ENCODE peak calls at places on chromosomes 1 and 21, in nine cellular contexts. R is M059J; U is neural progenitor cell; D is RKO; Y is HTR-8/SVneo; N is NCI-H1436; E is stimulated activated CD4-positive, alpha-beta T cell treated with anti-CD3 and anti-CD28 coated beads, Interleukin-4, amount 100 ng/mL, for 24 hours; P is GM12892; B is nucleus accumbens. K is an unnamed sample.

GRCh38 chr1:177301425-177302124 is 130.8 kb downstream of the BRINP2 start:
- DNase-seq in R (no peak), U (no peak), D (no peak), Y (no peak), N (no peak), E (no peak), P (no peak), B (no peak), K (no peak)

GRCh38 chr1:182248721-182249120 is 142.9 kb downstream of the GLUL start:
- DNase-seq in R (no peak), U (no peak), D (no peak), Y (no peak), N (no peak), E (peak; percentile 30), P (no peak), B (no peak), K (no peak)

GRCh38 chr1:157968951-157969350 is 24.5 kb upstream of the KIRREL1 start:
- DNase-seq in R (peak; percentile 90), U (no peak), D (peak; percentile 90), Y (no peak), N (no peak), E (no peak), P (no peak), B (no peak), K (peak; percentile 82)

GRCh38 chr1:1545946-1546737 is 5.7 kb upstream of the TMEM240 start:
- DNase-seq in R (no peak), U (no peak), D (no peak), Y (no peak), N (no peak), E (no peak), P (no peak), B (no peak), K (no peak)

GRCh38 chr1:228842094-228842775 is 107.0 kb downstream of the RHOU start:
- DNase-seq in R (peak; percentile 82), U (no peak), D (peak; percentile 63), Y (peak; percentile 80), N (no peak), E (no peak), P (no peak), B (peak; percentile 17), K (peak; percentile 70)

GRCh38 chr21:35461700-35462099 is 412.6 kb upstream of the RUNX1 start:
- DNase-seq in R (no peak), U (no peak), D (no peak), Y (no peak), N (no peak), E (no peak), P (no peak), B (no peak), K (no peak)

GRCh38 chr1:115680730-115681111 is 39.0 kb downstream of the VANGL1 start:
- DNase-seq in R (no peak), U (no peak), D (no peak), Y (no peak), N (no peak), E (no peak), P (no peak), B (no peak), K (no peak)

GRCh38 chr1:10649484-10650201 is 146.8 kb downstream of the CASZ1 start:
- DNase-seq in R (no peak), U (peak; percentile 90), D (no peak), Y (no peak), N (no peak), E (no peak), P (no peak), B (no peak), K (no peak)

GRCh38 chr1:66752000-66752592 is at the start of gene DYNLT5:
- DNase-seq in R (peak; percentile 88), U (peak; percentile 77), D (no peak), Y (peak; percentile 22), N (no peak), E (no peak), P (no peak), B (peak; percentile 22), K (no peak)

GRCh38 chr1:97647776-97648175 is 273.1 kb downstream of the DPYD start:
- DNase-seq in R (peak; percentile 75), U (no peak), D (no peak), Y (no peak), N (no peak), E (no peak), P (no peak), B (no peak), K (no peak)

GRCh38 chr1:241888232-241888631 is 40.2 kb downstream of the EXO1 start:
- DNase-seq in R (peak; percentile 50), U (no peak), D (peak; percentile 77), Y (peak; percentile 11), N (no peak), E (no peak), P (no peak), B (no peak), K (no peak)

K was measured in RWPE1.